ENCODE peak calls at places on chromosomes 1 and 21, in seven cellular contexts. One of them, this sample, is unnamed. For H3K4me1, the result is how much of the 10 kb centered on the place peaks cover.

GRCh38 chr1:52288286-52288685 is 77.7 kb downstream of the CC2D1B start:
- DNase-seq in A549: no peak
- DNase-seq in H1: no peak
- DNase-seq in HCT116: peak
- DNase-seq in K562: peak
- DNase-seq in HepG2: no peak
- DNase-seq in GM12878: no peak
- DNase-seq in this sample: no peak

GRCh38 chr1:51071291-51071690 is 30.7 kb upstream of the C1orf185 start:
- DNase-seq in A549: no peak
- DNase-seq in H1: no peak
- DNase-seq in HCT116: no peak
- DNase-seq in K562: no peak
- DNase-seq in HepG2: no peak
- DNase-seq in GM12878: no peak
- DNase-seq in this sample: no peak

GRCh38 chr1:29639156-29639736 is 402.9 kb downstream of the PTPRU start:
- DNase-seq in A549: no peak
- DNase-seq in H1: peak
- DNase-seq in HCT116: peak
- DNase-seq in K562: no peak
- DNase-seq in HepG2: no peak
- DNase-seq in GM12878: no peak
- DNase-seq in this sample: no peak

GRCh38 chr1:216281757-216282156 is 141.5 kb downstream of the USH2A start:
- DNase-seq in A549: no peak
- DNase-seq in H1: no peak
- DNase-seq in HCT116: no peak
- DNase-seq in K562: no peak
- DNase-seq in HepG2: no peak
- DNase-seq in GM12878: no peak
- DNase-seq in this sample: no peak

GRCh38 chr21:17391811-17392340 is 121.0 kb upstream of the CXADR start:
- DNase-seq in A549: no peak
- DNase-seq in H1: no peak
- DNase-seq in HCT116: no peak
- DNase-seq in K562: no peak
- DNase-seq in HepG2: no peak
- DNase-seq in GM12878: no peak
- DNase-seq in this sample: no peak

GRCh38 chr1:43978264-43978550 is 803 bp upstream of the B4GALT2 start:
- DNase-seq in A549: no peak
- DNase-seq in H1: no peak
- DNase-seq in HCT116: no peak
- DNase-seq in K562: no peak
- DNase-seq in HepG2: peak
- DNase-seq in GM12878: no peak
- DNase-seq in this sample: no peak

GRCh38 chr1:177969109-177969508 is 749 bp downstream of the SEC16B start:
- DNase-seq in A549: no peak
- DNase-seq in H1: no peak
- DNase-seq in HCT116: no peak
- DNase-seq in K562: no peak
- DNase-seq in HepG2: peak
- DNase-seq in GM12878: no peak
- DNase-seq in this sample: no peak

GRCh38 chr1:25568090-25568833 is 24.9 kb downstream of the LDLRAP1 start:
- DNase-seq in A549: no peak
- DNase-seq in H1: peak
- DNase-seq in HCT116: peak
- DNase-seq in K562: no peak
- DNase-seq in HepG2: no peak
- DNase-seq in GM12878: no peak
- DNase-seq in this sample: peak

GRCh38 chr1:116699605-116700004 is 32.1 kb upstream of the IGSF3 start:
- DNase-seq in A549: no peak
- DNase-seq in H1: no peak
- DNase-seq in HCT116: no peak
- DNase-seq in K562: no peak
- DNase-seq in HepG2: no peak
- DNase-seq in GM12878: no peak
- DNase-seq in this sample: no peak

GRCh38 chr1:205500240-205501218 is 3.9 kb upstream of the CDK18 start:
- DNase-seq in A549: no peak
- DNase-seq in H1: no peak
- DNase-seq in HCT116: no peak
- DNase-seq in K562: no peak
- DNase-seq in HepG2: peak
- DNase-seq in GM12878: no peak
- DNase-seq in this sample: no peak

GRCh38 chr1:205495237-205495823 is 9.1 kb upstream of the CDK18 start:
- DNase-seq in A549: no peak
- DNase-seq in H1: no peak
- DNase-seq in HCT116: no peak
- DNase-seq in K562: peak
- DNase-seq in HepG2: no peak
- DNase-seq in GM12878: no peak
- DNase-seq in this sample: no peak

GRCh38 chr1:205496661-205497060 is 7.8 kb upstream of the CDK18 start:
- DNase-seq in A549: no peak
- DNase-seq in H1: no peak
- DNase-seq in HCT116: no peak
- DNase-seq in K562: no peak
- DNase-seq in HepG2: no peak
- DNase-seq in GM12878: no peak
- DNase-seq in this sample: no peak

GRCh38 chr1:205499789-205500188 is 4.7 kb upstream of the CDK18 start:
- DNase-seq in A549: no peak
- DNase-seq in H1: no peak
- DNase-seq in HCT116: no peak
- DNase-seq in K562: no peak
- DNase-seq in HepG2: no peak
- DNase-seq in GM12878: no peak
- DNase-seq in this sample: no peak

DNA sequence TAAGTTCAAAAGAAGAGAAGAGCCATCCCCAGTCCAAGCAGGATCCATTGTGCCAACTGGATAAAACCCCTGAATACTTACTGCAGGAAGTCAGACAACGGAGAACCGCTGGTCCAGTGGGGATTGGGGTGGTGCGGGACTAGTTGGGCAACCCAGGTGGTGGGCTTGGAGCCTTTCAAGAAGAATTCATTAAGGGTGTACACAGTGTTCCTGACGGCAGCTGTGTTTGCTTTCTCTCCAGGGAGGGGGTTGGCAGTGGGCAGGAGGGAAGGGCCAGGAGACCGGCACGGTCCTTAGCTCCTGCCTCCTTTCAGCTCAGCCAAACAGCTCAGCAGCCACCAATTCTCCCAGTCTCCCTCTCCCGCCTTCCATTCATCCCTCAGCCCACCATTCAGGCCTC is 7.1 kb upstream of the CDK18 start:
- DNase-seq in A549: no peak
- DNase-seq in H1: no peak
- DNase-seq in HCT116: no peak
- DNase-seq in K562: no peak
- DNase-seq in HepG2: no peak
- DNase-seq in GM12878: no peak
- DNase-seq in this sample: no peak
- TF ChIP-seq MAX in A549: no peak
- TF ChIP-seq MAX in H1: no peak
- TF ChIP-seq MAX in HCT116: no peak
- TF ChIP-seq MAX in K562: no peak
- TF ChIP-seq MAX in HepG2: no peak
- TF ChIP-seq MAX in GM12878: no peak
- TF ChIP-seq MAX in this sample: no peak

GRCh38 chr1:204420039-204421004 is 8.7 kb upstream of the PPP1R15B start:
- DNase-seq in A549: no peak
- DNase-seq in H1: no peak
- DNase-seq in HCT116: no peak
- DNase-seq in K562: peak
- DNase-seq in HepG2: no peak
- DNase-seq in GM12878: no peak
- DNase-seq in this sample: no peak

GRCh38 chr1:204419064-204419403 is 7.4 kb upstream of the PPP1R15B start:
- DNase-seq in A549: no peak
- DNase-seq in H1: no peak
- DNase-seq in HCT116: no peak
- DNase-seq in K562: no peak
- DNase-seq in HepG2: peak
- DNase-seq in GM12878: no peak
- DNase-seq in this sample: peak

GRCh38 chr1:204417231-204417997 is 5.8 kb upstream of the PPP1R15B start:
- DNase-seq in A549: peak
- DNase-seq in H1: peak
- DNase-seq in HCT116: peak
- DNase-seq in K562: peak
- DNase-seq in HepG2: peak
- DNase-seq in GM12878: no peak
- DNase-seq in this sample: peak

GRCh38 chr1:204416589-204417230 is 5.1 kb upstream of the PPP1R15B start:
- DNase-seq in A549: no peak
- DNase-seq in H1: no peak
- DNase-seq in HCT116: no peak
- DNase-seq in K562: no peak
- DNase-seq in HepG2: no peak
- DNase-seq in GM12878: no peak
- DNase-seq in this sample: no peak

GRCh38 chr1:204418174-204419063 is 6.8 kb upstream of the PPP1R15B start:
- DNase-seq in A549: no peak
- DNase-seq in H1: peak
- DNase-seq in HCT116: no peak
- DNase-seq in K562: peak
- DNase-seq in HepG2: no peak
- DNase-seq in GM12878: no peak
- DNase-seq in this sample: no peak
- H3K4me1 ChIP-seq in A549: half or more
- H3K4me1 ChIP-seq in H1: under half
- H3K4me1 ChIP-seq in HCT116: under half
- H3K4me1 ChIP-seq in K562: under half
- H3K4me1 ChIP-seq in HepG2: half or more
- H3K4me1 ChIP-seq in GM12878: under half
- H3K4me1 ChIP-seq in this sample: under half

GRCh38 chr1:156500847-156501686 is 492 bp upstream of the MEF2D start:
- DNase-seq in A549: peak
- DNase-seq in H1: peak
- DNase-seq in HCT116: peak
- DNase-seq in K562: peak
- DNase-seq in HepG2: peak
- DNase-seq in GM12878: no peak
- DNase-seq in this sample: peak
- TF ChIP-seq POLR2A in A549: peak
- TF ChIP-seq POLR2A in H1: peak
- TF ChIP-seq POLR2A in HCT116: no peak
- TF ChIP-seq POLR2A in K562: peak
- TF ChIP-seq POLR2A in HepG2: peak
- TF ChIP-seq POLR2A in GM12878: peak
- TF ChIP-seq POLR2A in this sample: peak

DNA sequence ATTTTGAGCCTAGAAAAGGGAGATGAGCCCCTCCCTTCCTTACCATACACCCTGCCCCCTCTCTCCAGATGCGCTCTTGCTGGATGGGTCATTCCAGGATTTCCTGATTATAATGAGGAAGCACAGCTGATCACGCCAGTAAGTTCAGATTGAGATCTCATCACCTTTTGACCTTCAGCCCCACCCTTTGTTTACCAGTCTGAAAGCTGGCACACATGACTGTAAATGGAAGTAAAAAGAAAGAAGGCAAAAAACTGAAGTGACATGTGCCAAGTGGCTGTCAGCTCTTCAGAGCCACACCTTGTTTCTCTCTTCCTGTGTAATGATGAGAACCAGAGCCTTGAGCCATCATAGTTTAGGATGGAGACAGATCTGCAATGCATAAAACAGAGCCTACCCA is 27.9 kb downstream of the S1PR1 start:
- DNase-seq in A549: no peak
- DNase-seq in H1: no peak
- DNase-seq in HCT116: no peak
- DNase-seq in K562: no peak
- DNase-seq in HepG2: no peak
- DNase-seq in GM12878: no peak
- DNase-seq in this sample: peak
- TF ChIP-seq MAX in A549: no peak
- TF ChIP-seq MAX in H1: no peak
- TF ChIP-seq MAX in HCT116: no peak
- TF ChIP-seq MAX in K562: no peak
- TF ChIP-seq MAX in HepG2: no peak
- TF ChIP-seq MAX in GM12878: no peak
- TF ChIP-seq MAX in this sample: no peak

DNA sequence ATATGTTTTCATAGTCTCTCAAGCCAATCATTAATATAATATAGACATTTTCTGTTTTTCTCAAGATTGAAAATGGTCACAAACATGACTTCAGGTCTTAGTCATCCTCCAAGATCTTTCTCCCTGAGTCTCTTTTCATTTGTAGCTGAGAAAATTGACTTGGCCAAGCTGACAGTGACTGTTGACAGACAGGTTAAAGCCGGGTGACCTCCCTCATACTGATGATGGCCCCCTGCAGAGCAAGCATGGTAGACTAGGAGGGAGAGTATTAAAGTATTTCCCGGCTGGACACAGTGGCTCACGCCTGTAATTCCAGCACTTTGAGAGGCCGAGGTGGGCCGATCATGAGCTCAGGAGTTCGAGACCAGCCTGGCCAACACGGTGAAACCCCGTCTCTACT is 6.8 kb upstream of the KIAA1614 start:
- DNase-seq in A549: no peak
- DNase-seq in H1: peak
- DNase-seq in HCT116: no peak
- DNase-seq in K562: peak
- DNase-seq in HepG2: no peak
- DNase-seq in GM12878: no peak
- DNase-seq in this sample: no peak
- H3K4me1 ChIP-seq in A549: under half
- H3K4me1 ChIP-seq in H1: under half
- H3K4me1 ChIP-seq in HCT116: under half
- H3K4me1 ChIP-seq in K562: under half
- H3K4me1 ChIP-seq in HepG2: under half
- H3K4me1 ChIP-seq in GM12878: under half
- H3K4me1 ChIP-seq in this sample: under half

DNA sequence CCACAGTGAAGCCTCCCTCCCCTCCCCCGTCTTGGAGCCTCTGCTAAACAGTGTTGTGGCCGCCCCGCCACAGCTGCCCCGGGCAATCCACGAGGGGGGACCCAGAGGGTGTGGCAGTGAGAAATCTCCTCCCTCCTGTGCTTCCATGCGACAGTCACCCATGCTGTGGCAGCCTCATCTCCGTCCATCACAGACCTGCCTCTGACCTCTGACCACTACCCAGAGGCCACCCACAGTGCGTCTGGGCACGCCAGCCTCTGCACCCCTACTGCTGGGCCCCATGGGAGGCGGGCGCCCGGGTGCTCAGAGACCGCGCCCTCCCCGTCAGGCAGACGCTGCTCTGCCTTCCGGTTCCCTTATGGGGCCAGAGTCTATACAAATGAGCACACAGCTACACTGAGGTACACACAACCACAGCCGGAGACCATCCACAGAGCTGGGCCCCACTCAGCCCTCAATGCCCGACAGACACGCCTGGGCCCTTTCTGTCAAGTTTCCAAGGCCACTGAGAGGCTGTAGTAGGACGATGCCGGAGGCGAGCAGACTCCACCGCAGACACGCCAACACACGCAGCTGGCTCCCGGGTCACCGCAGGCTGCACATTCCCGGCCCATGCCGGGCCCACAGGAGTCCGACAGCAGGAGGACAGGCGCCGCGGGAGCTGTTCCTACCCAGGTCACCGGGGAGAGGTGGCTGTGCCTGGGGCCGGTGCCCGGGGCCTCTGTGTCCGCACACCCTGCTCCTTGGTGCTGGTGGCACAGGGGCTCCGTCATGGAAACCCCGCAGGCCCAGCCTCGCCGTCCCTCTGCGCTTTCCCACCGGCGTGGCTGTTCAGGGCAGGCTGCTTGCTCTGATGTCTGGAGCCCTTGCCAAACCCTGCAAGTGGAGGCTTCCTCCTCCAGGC is 23.9 kb upstream of the TMEM52 start:
- DNase-seq in A549: no peak
- DNase-seq in H1: no peak
- DNase-seq in HCT116: no peak
- DNase-seq in K562: no peak
- DNase-seq in HepG2: peak
- DNase-seq in GM12878: no peak
- DNase-seq in this sample: no peak
- TF ChIP-seq POLR2A in A549: no peak
- TF ChIP-seq POLR2A in H1: no peak
- TF ChIP-seq POLR2A in HCT116: no peak
- TF ChIP-seq POLR2A in K562: no peak
- TF ChIP-seq POLR2A in HepG2: no peak
- TF ChIP-seq POLR2A in GM12878: no peak
- TF ChIP-seq POLR2A in this sample: no peak